ENCODE peak calls at places on chromosome 5, in ten cellular contexts. M, I, L, A, D, G, Q, B, V and H are unnamed samples.
A peak's percentile ranks its signal among the peaks of the same experiment; 100 is the strongest.

GRCh38 chr5:2373631-2374030 is 377.8 kb downstream of the IRX2 start:
- DNase-seq in M (no peak), I (no peak), L (no peak), A (no peak), D (no peak), G (no peak), Q (no peak), B (no peak), V (no peak), H (no peak)

GRCh38 chr5:41345295-41345694 is 132.0 kb upstream of the C6 start:
- DNase-seq in M (no peak), I (peak; percentile 28), L (no peak), A (no peak), D (no peak), G (no peak), Q (no peak), B (no peak), V (no peak), H (no peak)

GRCh38 chr5:56688402-56688801 is 126.9 kb upstream of the MAP3K1 start:
- DNase-seq in M (no peak), I (no peak), L (no peak), A (no peak), D (no peak), G (peak; percentile 59), Q (no peak), B (no peak), V (no peak), H (no peak)

GRCh38 chr5:145697251-145698016 is 137.7 kb downstream of the PRELID2 start:
- DNase-seq in M (no peak), I (peak; percentile 18), L (no peak), A (no peak), D (no peak), G (peak; percentile 69), Q (peak; percentile 58), B (no peak), V (peak; percentile 30), H (no peak)

GRCh38 chr5:149371296-149371962 is 7.7 kb downstream of the IL17B start:
- DNase-seq in M (peak; percentile 88), I (peak; percentile 8), L (peak; percentile 61), A (peak; percentile 56), D (peak; percentile 50), G (peak; percentile 82), Q (peak; percentile 87), B (peak; percentile 35), V (peak; percentile 71), H (no peak)

GRCh38 chr5:135018457-135018856 is 15.6 kb downstream of the PITX1 start:
- DNase-seq in M (no peak), I (no peak), L (no peak), A (no peak), D (no peak), G (no peak), Q (no peak), B (no peak), V (peak; percentile 9), H (no peak)

GRCh38 chr5:135560858-135561257 is 17.9 kb downstream of the CXCL14 start:
- DNase-seq in M (peak; percentile 81), I (peak; percentile 38), L (peak; percentile 24), A (peak; percentile 66), D (peak; percentile 43), G (peak; percentile 85), Q (peak; percentile 88), B (peak; percentile 56), V (peak; percentile 85), H (no peak)

GRCh38 chr5:52997424-52997823 is 8.3 kb downstream of the ITGA2 start:
- DNase-seq in M (no peak), I (no peak), L (no peak), A (no peak), D (no peak), G (no peak), Q (no peak), B (no peak), V (peak; percentile 30), H (no peak)

GRCh38 chr5:68251386-68251785 is 35.8 kb downstream of the PIK3R1 start:
- DNase-seq in M (no peak), I (peak; percentile 40), L (peak; percentile 24), A (peak; percentile 27), D (no peak), G (no peak), Q (no peak), B (no peak), V (no peak), H (no peak)

GRCh38 chr5:15475365-15475764 is 24.6 kb upstream of the FBXL7 start:
- DNase-seq in M (no peak), I (no peak), L (no peak), A (no peak), D (no peak), G (no peak), Q (no peak), B (no peak), V (no peak), H (no peak)

GRCh38 chr5:15474143-15474719 is 25.7 kb upstream of the FBXL7 start:
- DNase-seq in M (no peak), I (no peak), L (no peak), A (no peak), D (no peak), G (no peak), Q (no peak), B (no peak), V (no peak), H (no peak)

GRCh38 chr5:15476977-15477376 is 23.0 kb upstream of the FBXL7 start:
- DNase-seq in M (no peak), I (no peak), L (no peak), A (no peak), D (no peak), G (no peak), Q (no peak), B (no peak), V (no peak), H (no peak)

DNA sequence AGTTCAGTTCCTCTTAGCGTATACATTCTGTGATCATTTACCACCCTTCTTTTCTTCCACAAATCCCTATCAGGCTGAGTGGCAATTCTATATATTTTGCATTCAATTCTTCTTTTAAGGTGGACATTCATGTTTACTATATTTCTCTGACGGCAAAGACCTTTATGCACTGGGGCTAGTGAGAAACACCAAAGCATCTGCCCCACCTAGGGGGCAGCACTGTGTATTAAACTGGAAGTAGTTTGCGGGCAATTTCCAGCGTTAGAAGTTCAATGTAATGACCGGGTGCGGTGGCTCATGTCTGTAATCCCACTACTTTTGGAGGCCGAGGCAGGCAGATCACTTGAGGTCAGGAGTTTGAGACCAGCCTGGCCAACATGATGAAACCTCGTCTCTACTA is 27.9 kb upstream of the FBXL7 start:
- DNase-seq in M (no peak), I (no peak), L (no peak), A (no peak), D (no peak), G (no peak), Q (no peak), B (no peak), V (no peak), H (no peak)
- H3K4me3 ChIP-seq in M (no peak overlapping the region), I (no peak overlapping the region), L (no peak overlapping the region), A (no peak overlapping the region), D (no peak overlapping the region), G (no peak overlapping the region), Q (no peak overlapping the region), B (no peak overlapping the region), V (no peak overlapping the region), H (no peak overlapping the region)

DNA sequence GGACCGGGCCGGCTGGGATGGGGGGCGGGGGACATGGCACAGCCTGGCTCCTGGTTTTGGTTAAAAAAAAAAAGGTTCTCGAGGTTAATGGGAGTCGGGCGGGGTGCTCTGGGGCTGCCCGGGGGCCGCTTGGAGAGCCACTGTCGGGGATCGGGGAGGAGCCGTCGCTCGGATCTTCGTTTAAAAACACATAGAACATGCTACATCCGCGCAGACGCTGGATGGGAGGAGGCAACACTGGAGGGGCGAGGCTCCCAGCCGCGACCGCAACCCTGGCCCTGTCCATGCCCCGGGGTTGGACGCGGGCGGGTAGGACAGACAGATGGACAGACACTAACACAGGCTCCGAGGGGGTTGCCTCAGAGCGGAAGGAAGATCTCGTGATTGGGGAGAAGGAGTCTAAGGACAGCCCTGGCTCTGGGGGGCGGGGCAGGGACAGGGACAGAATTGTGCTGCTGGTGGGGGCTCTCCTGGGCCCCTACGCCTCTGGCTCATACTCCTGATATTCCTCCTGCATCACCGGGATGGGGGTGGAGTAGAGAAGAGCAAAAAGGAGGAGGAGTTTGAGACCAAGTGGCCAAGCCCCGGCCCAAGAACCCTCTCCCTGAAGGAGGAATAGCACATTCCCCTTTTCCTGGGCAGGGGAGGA is 9.9 kb downstream of the SNCB start:
- DNase-seq in M (no peak), I (no peak), L (no peak), A (no peak), D (no peak), G (peak; percentile 62), Q (no peak), B (no peak), V (no peak), H (no peak)
- H3K27me3 ChIP-seq in M (peaks cover 54% of the 10 kb centered on the region), I (peaks cover 27% of the 10 kb centered on the region), L (peaks cover 24% of the 10 kb centered on the region), A (peaks cover 98% of the 10 kb centered on the region), D (peaks cover 15% of the 10 kb centered on the region), G (peaks cover 22% of the 10 kb centered on the region), Q (no peaks in the 10 kb centered on the region), B (no peaks in the 10 kb centered on the region), V (peaks cover 36% of the 10 kb centered on the region), H (peaks cover 30% of the 10 kb centered on the region)

DNA sequence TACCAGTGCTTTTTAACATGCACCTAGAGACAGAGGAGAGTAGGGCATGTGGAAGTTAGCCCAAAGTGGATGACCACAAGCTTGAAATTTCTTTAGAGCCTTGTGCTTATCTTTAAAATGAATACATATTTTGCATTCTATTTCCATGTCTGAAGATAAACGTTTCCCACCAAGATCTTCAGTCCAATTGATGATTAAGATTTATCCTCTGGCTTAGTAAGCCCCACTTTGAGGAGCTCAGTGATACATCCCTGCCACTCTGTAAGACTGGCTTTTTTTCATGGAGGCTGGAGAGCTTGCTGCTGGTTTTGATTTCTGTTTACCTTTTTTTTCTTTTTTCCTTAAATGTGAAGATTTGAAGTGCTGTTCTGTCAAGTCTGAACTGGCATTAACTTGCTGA is 54.1 kb downstream of the GRAMD2B start:
- DNase-seq in M (no peak), I (peak; percentile 68), L (no peak), A (no peak), D (no peak), G (no peak), Q (no peak), B (no peak), V (no peak), H (no peak)
- TF ChIP-seq CTCF in M (no peak), I (no peak), L (no peak), A (no peak), D (no peak), G (no peak), Q (no peak), B (no peak), V (no peak), H (no peak)

DNA sequence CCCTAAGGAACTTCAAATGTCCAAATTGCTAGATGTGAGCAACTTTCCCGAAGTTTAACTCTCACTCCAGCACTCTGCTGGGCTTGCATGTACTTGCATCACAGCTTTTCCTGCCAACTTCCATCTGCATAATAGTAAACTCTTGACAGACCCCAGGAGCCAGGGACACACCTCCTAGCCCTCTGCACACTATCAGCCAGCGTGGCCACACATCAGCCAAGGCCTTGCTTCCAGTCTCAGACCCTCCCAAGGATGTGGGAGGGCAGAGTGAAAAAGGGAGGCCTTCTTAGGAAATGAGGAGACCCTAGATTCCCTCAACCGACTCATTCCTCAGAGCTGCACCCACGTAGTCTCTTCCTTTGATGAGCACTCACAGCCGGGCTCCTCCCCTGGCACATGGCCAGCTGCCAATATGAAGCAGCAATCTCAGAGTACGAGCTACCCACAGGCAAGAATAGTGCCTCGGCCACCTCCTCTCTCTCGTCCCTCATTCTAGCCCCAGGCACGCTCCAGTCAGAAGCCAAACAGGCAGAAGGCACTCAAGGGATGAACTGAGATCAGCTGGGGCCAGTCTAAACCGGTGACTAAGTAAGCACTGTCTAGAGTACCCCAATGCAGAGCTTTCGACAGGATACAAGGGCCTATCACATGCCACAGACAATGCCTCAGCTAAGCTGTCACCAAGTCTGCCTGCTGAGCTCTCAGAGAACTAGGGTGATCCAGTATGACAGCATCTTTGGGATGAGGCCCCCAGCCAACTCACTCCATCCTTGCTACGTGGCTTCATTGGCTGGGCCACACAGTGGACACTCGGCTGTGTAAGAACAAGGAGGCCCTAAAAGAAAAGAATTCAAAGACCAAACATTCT is 2.3 kb downstream of the P4HA2 start:
- DNase-seq in M (peak; percentile 72), I (peak; percentile 73), L (no peak), A (peak; percentile 71), D (peak; percentile 85), G (peak; percentile 57), Q (peak; percentile 86), B (peak; percentile 58), V (peak; percentile 86), H (peak; percentile 63)
- H3K4me3 ChIP-seq in M (no peak overlapping the region), I (peak overlapping the region; percentile 29), L (no peak overlapping the region), A (peak overlapping the region; percentile 88), D (no peak overlapping the region), G (no peak overlapping the region), Q (no peak overlapping the region), B (no peak overlapping the region), V (no peak overlapping the region), H (peak overlapping the region; percentile 4)